ENCODE peak calls at places on chromosomes 2 and 18, in seven cellular contexts. D is H4, Y is EL, Z is T-helper 2 cell, U is fibroblast of villous mesenchyme, W is COR-L47, Q is non-pigmented ciliary epithelial cell. K is an unnamed sample.

GRCh38 chr2:16747706-16748105 is 82.1 kb upstream of the CYRIA start:
- DNase-seq in D (no peak), Y (no peak), Z (peak), U (no peak), W (no peak), Q (no peak), K (no peak)

GRCh38 chr2:235618039-235618438 is 124.2 kb downstream of the AGAP1 start:
- DNase-seq in D (peak), Y (peak), Z (no peak), U (peak), W (no peak), Q (no peak), K (peak)

GRCh38 chr2:19900536-19901200 is 1.1 kb downstream of the TTC32 start:
- DNase-seq in D (no peak), Y (peak), Z (peak), U (peak), W (no peak), Q (no peak), K (no peak)

GRCh38 chr2:1749750-1750149 is 5.4 kb upstream of the PXDN start:
- DNase-seq in D (no peak), Y (no peak), Z (no peak), U (no peak), W (no peak), Q (no peak), K (no peak)

GRCh38 chr18:55651236-55651635 is 63.2 kb upstream of the TCF4 start:
- DNase-seq in D (no peak), Y (peak), Z (no peak), U (no peak), W (no peak), Q (no peak), K (no peak)

GRCh38 chr18:53567935-53568574 is 656.4 kb downstream of the MBD2 start:
- DNase-seq in D (peak), Y (peak), Z (peak), U (peak), W (peak), Q (no peak), K (peak)

GRCh38 chr2:180707867-180708205 is 272.6 kb upstream of the UBE2E3 start:
- DNase-seq in D (peak), Y (peak), Z (no peak), U (peak), W (peak), Q (peak), K (peak)

GRCh38 chr18:76991021-76991688 is 141.4 kb downstream of the MBP start:
- DNase-seq in D (no peak), Y (no peak), Z (no peak), U (no peak), W (no peak), Q (no peak), K (no peak)

GRCh38 chr18:51054764-51055163 is 24.8 kb downstream of the SMAD4 start:
- DNase-seq in D (no peak), Y (peak), Z (no peak), U (no peak), W (no peak), Q (no peak), K (peak)

GRCh38 chr2:235595420-235596010 is 101.7 kb downstream of the AGAP1 start:
- DNase-seq in D (peak), Y (peak), Z (peak), U (peak), W (peak), Q (no peak), K (peak)

GRCh38 chr18:12011199-12011961 is 30.1 kb downstream of the IMPA2 start:
- DNase-seq in D (no peak), Y (no peak), Z (no peak), U (no peak), W (no peak), Q (no peak), K (no peak)

GRCh38 chr2:37192551-37192950 is 3.7 kb upstream of the CEBPZOS start:
- DNase-seq in D (no peak), Y (no peak), Z (no peak), U (no peak), W (no peak), Q (no peak), K (no peak)

GRCh38 chr18:53984021-53984420 is 240.4 kb downstream of the MBD2 start:
- DNase-seq in D (no peak), Y (peak), Z (no peak), U (no peak), W (no peak), Q (no peak), K (no peak)

GRCh38 chr18:13629841-13630747 is 96.3 kb downstream of the FAM210A start:
- DNase-seq in D (peak), Y (peak), Z (peak), U (peak), W (peak), Q (peak), K (peak)

GRCh38 chr18:54147439-54147838 is 77.0 kb downstream of the MBD2 start:
- DNase-seq in D (no peak), Y (no peak), Z (peak), U (no peak), W (no peak), Q (no peak), K (no peak)

GRCh38 chr2:567865-568638 is 109.2 kb downstream of the TMEM18 start:
- DNase-seq in D (peak), Y (peak), Z (no peak), U (peak), W (no peak), Q (peak), K (peak)

GRCh38 chr18:33201509-33201926 is 239.0 kb downstream of the CCDC178 start:
- DNase-seq in D (peak), Y (no peak), Z (no peak), U (peak), W (no peak), Q (no peak), K (no peak)

GRCh38 chr18:9079863-9080528 is 22.5 kb upstream of the NDUFV2 start:
- DNase-seq in D (no peak), Y (no peak), Z (no peak), U (no peak), W (no peak), Q (no peak), K (no peak)

GRCh38 chr2:15715596-15715995 is 123.9 kb downstream of the DDX1 start:
- DNase-seq in D (no peak), Y (no peak), Z (no peak), U (no peak), W (no peak), Q (no peak), K (no peak)

GRCh38 chr2:48343571-48344440 is 186.1 kb upstream of the STON1 start:
- DNase-seq in D (peak), Y (peak), Z (peak), U (peak), W (no peak), Q (peak), K (peak)

GRCh38 chr2:45922577-45922988 is 271.1 kb downstream of the PRKCE start:
- DNase-seq in D (peak), Y (no peak), Z (no peak), U (peak), W (peak), Q (no peak), K (peak)

GRCh38 chr2:151953467-151953866 is 125.2 kb upstream of the ARL5A start:
- DNase-seq in D (no peak), Y (no peak), Z (no peak), U (peak), W (no peak), Q (no peak), K (no peak)

GRCh38 chr18:13485182-13485581 is 241.2 kb downstream of the FAM210A start:
- DNase-seq in D (no peak), Y (no peak), Z (no peak), U (no peak), W (no peak), Q (no peak), K (no peak)

GRCh38 chr2:9160732-9161131 is 45.9 kb upstream of the ASAP2 start:
- DNase-seq in D (no peak), Y (no peak), Z (no peak), U (no peak), W (no peak), Q (no peak), K (no peak)

GRCh38 chr18:9788860-9789259 is 80.8 kb downstream of the RAB31 start:
- DNase-seq in D (no peak), Y (no peak), Z (no peak), U (no peak), W (no peak), Q (no peak), K (no peak)

GRCh38 chr2:101689120-101689827 is 8.2 kb upstream of the MAP4K4 start:
- DNase-seq in D (no peak), Y (no peak), Z (no peak), U (no peak), W (no peak), Q (no peak), K (no peak)

GRCh38 chr18:36514778-36515177 is 217.3 kb downstream of the FHOD3 start:
- DNase-seq in D (no peak), Y (no peak), Z (no peak), U (no peak), W (no peak), Q (no peak), K (no peak)